ENCODE peak calls at places on chromosomes 2 and 18, in eight cellular contexts. One of them, this sample, is unnamed.

GRCh38 chr2:108612514-108613183 is 78.4 kb downstream of the LIMS1 start:
- DNase-seq in cardiac muscle cell: no peak
- DNase-seq in adrenal gland: no peak
- DNase-seq in spleen: peak
- DNase-seq in AG04449: no peak
- DNase-seq in A549: no peak
- DNase-seq in lower leg skin: no peak
- DNase-seq in fibroblast of lung: no peak
- DNase-seq in this sample: no peak

GRCh38 chr2:15748736-15749323 is 157.2 kb downstream of the DDX1 start:
- DNase-seq in AG04449: no peak
- DNase-seq in spleen: no peak
- DNase-seq in fibroblast of lung: no peak
- DNase-seq in cardiac muscle cell: peak
- DNase-seq in lower leg skin: peak
- DNase-seq in A549: peak
- DNase-seq in adrenal gland: peak
- DNase-seq in this sample: no peak

GRCh38 chr2:184730288-184730687 is 132.0 kb downstream of the ZNF804A start:
- DNase-seq in spleen: no peak
- DNase-seq in lower leg skin: no peak
- DNase-seq in cardiac muscle cell: no peak
- DNase-seq in fibroblast of lung: no peak
- DNase-seq in adrenal gland: no peak
- DNase-seq in A549: no peak
- DNase-seq in AG04449: no peak
- DNase-seq in this sample: no peak

GRCh38 chr18:44895176-44895798 is 214.6 kb downstream of the SETBP1 start:
- DNase-seq in lower leg skin: no peak
- DNase-seq in AG04449: no peak
- DNase-seq in adrenal gland: no peak
- DNase-seq in cardiac muscle cell: no peak
- DNase-seq in A549: peak
- DNase-seq in spleen: no peak
- DNase-seq in fibroblast of lung: peak
- DNase-seq in this sample: no peak

GRCh38 chr2:111918383-111918806 is 20.0 kb downstream of the MERTK start:
- DNase-seq in fibroblast of lung: peak
- DNase-seq in cardiac muscle cell: no peak
- DNase-seq in spleen: no peak
- DNase-seq in A549: no peak
- DNase-seq in lower leg skin: no peak
- DNase-seq in adrenal gland: peak
- DNase-seq in AG04449: peak
- DNase-seq in this sample: no peak

GRCh38 chr2:165636959-165637358 is 157.1 kb downstream of the GALNT3 start:
- DNase-seq in spleen: no peak
- DNase-seq in cardiac muscle cell: no peak
- DNase-seq in AG04449: no peak
- DNase-seq in adrenal gland: no peak
- DNase-seq in lower leg skin: no peak
- DNase-seq in A549: no peak
- DNase-seq in fibroblast of lung: no peak
- DNase-seq in this sample: no peak

GRCh38 chr2:50575232-50575631 is 456.7 kb downstream of the NRXN1 start:
- DNase-seq in adrenal gland: no peak
- DNase-seq in spleen: no peak
- DNase-seq in lower leg skin: no peak
- DNase-seq in AG04449: no peak
- DNase-seq in cardiac muscle cell: no peak
- DNase-seq in A549: no peak
- DNase-seq in fibroblast of lung: no peak
- DNase-seq in this sample: no peak

GRCh38 chr2:71299507-71299906 is 32.1 kb upstream of the ZNF638 start:
- DNase-seq in A549: peak
- DNase-seq in fibroblast of lung: peak
- DNase-seq in spleen: no peak
- DNase-seq in AG04449: no peak
- DNase-seq in lower leg skin: no peak
- DNase-seq in adrenal gland: no peak
- DNase-seq in cardiac muscle cell: peak
- DNase-seq in this sample: no peak

GRCh38 chr2:11764359-11764758 is 17.9 kb downstream of the LPIN1 start:
- DNase-seq in lower leg skin: no peak
- DNase-seq in fibroblast of lung: no peak
- DNase-seq in spleen: no peak
- DNase-seq in cardiac muscle cell: peak
- DNase-seq in adrenal gland: peak
- DNase-seq in A549: no peak
- DNase-seq in AG04449: no peak
- DNase-seq in this sample: no peak

GRCh38 chr2:200338692-200339091 is 32.2 kb downstream of the SPATS2L start:
- DNase-seq in cardiac muscle cell: no peak
- DNase-seq in A549: no peak
- DNase-seq in fibroblast of lung: no peak
- DNase-seq in AG04449: no peak
- DNase-seq in lower leg skin: no peak
- DNase-seq in spleen: no peak
- DNase-seq in adrenal gland: peak
- DNase-seq in this sample: no peak

GRCh38 chr18:27583466-27583865 is 398.4 kb upstream of the CHST9 start:
- DNase-seq in cardiac muscle cell: no peak
- DNase-seq in lower leg skin: no peak
- DNase-seq in A549: no peak
- DNase-seq in spleen: no peak
- DNase-seq in adrenal gland: no peak
- DNase-seq in fibroblast of lung: no peak
- DNase-seq in AG04449: no peak
- DNase-seq in this sample: no peak

GRCh38 chr2:201122276-201122675 is 6.3 kb downstream of the CFLAR start:
- DNase-seq in spleen: no peak
- DNase-seq in lower leg skin: no peak
- DNase-seq in adrenal gland: no peak
- DNase-seq in AG04449: no peak
- DNase-seq in A549: no peak
- DNase-seq in fibroblast of lung: no peak
- DNase-seq in cardiac muscle cell: no peak
- DNase-seq in this sample: no peak

GRCh38 chr2:190822038-190822437 is 58.6 kb upstream of the GLS start:
- DNase-seq in AG04449: no peak
- DNase-seq in fibroblast of lung: no peak
- DNase-seq in adrenal gland: no peak
- DNase-seq in spleen: no peak
- DNase-seq in A549: no peak
- DNase-seq in lower leg skin: no peak
- DNase-seq in cardiac muscle cell: no peak
- DNase-seq in this sample: no peak

GRCh38 chr2:15939854-15940660 is at the start of gene MYCN:
- DNase-seq in fibroblast of lung: peak
- DNase-seq in spleen: no peak
- DNase-seq in AG04449: no peak
- DNase-seq in cardiac muscle cell: peak
- DNase-seq in A549: peak
- DNase-seq in lower leg skin: peak
- DNase-seq in adrenal gland: peak
- DNase-seq in this sample: no peak

GRCh38 chr2:239626971-239627598 is 226.3 kb upstream of the HDAC4 start:
- DNase-seq in fibroblast of lung: no peak
- DNase-seq in spleen: no peak
- DNase-seq in adrenal gland: no peak
- DNase-seq in cardiac muscle cell: no peak
- DNase-seq in AG04449: no peak
- DNase-seq in A549: no peak
- DNase-seq in lower leg skin: no peak
- DNase-seq in this sample: no peak

GRCh38 chr2:17680119-17680518 is 73.5 kb downstream of the SMC6 start:
- DNase-seq in spleen: no peak
- DNase-seq in A549: no peak
- DNase-seq in adrenal gland: no peak
- DNase-seq in AG04449: no peak
- DNase-seq in lower leg skin: no peak
- DNase-seq in fibroblast of lung: no peak
- DNase-seq in cardiac muscle cell: no peak
- DNase-seq in this sample: no peak

GRCh38 chr2:230751062-230751461 is 38.4 kb downstream of the CAB39 start:
- DNase-seq in spleen: no peak
- DNase-seq in AG04449: no peak
- DNase-seq in lower leg skin: no peak
- DNase-seq in adrenal gland: no peak
- DNase-seq in A549: no peak
- DNase-seq in fibroblast of lung: peak
- DNase-seq in cardiac muscle cell: no peak
- DNase-seq in this sample: no peak

GRCh38 chr2:225165052-225165451 is 122.8 kb upstream of the DOCK10 start:
- DNase-seq in lower leg skin: no peak
- DNase-seq in fibroblast of lung: peak
- DNase-seq in adrenal gland: no peak
- DNase-seq in AG04449: peak
- DNase-seq in A549: no peak
- DNase-seq in cardiac muscle cell: no peak
- DNase-seq in spleen: no peak
- DNase-seq in this sample: no peak

GRCh38 chr2:178479758-178480226 is 465 bp upstream of the PLEKHA3 start:
- DNase-seq in cardiac muscle cell: no peak
- DNase-seq in adrenal gland: no peak
- DNase-seq in AG04449: no peak
- DNase-seq in fibroblast of lung: no peak
- DNase-seq in lower leg skin: no peak
- DNase-seq in A549: no peak
- DNase-seq in spleen: no peak
- DNase-seq in this sample: no peak

GRCh38 chr2:231429916-231430315 is 34.4 kb downstream of the NCL start:
- DNase-seq in spleen: no peak
- DNase-seq in adrenal gland: no peak
- DNase-seq in cardiac muscle cell: no peak
- DNase-seq in AG04449: no peak
- DNase-seq in fibroblast of lung: no peak
- DNase-seq in A549: no peak
- DNase-seq in lower leg skin: no peak
- DNase-seq in this sample: no peak

GRCh38 chr2:163800889-163801498 is 65.2 kb upstream of the FIGN start:
- DNase-seq in lower leg skin: no peak
- DNase-seq in spleen: no peak
- DNase-seq in cardiac muscle cell: peak
- DNase-seq in fibroblast of lung: peak
- DNase-seq in AG04449: peak
- DNase-seq in A549: no peak
- DNase-seq in adrenal gland: peak
- DNase-seq in this sample: peak

GRCh38 chr2:113823729-113824595 is 65.9 kb upstream of the ACTR3 start:
- DNase-seq in fibroblast of lung: no peak
- DNase-seq in spleen: no peak
- DNase-seq in cardiac muscle cell: no peak
- DNase-seq in AG04449: no peak
- DNase-seq in adrenal gland: no peak
- DNase-seq in A549: no peak
- DNase-seq in lower leg skin: no peak
- DNase-seq in this sample: no peak

GRCh38 chr2:113822087-113822805 is 65.8 kb upstream of the SLC35F5 start:
- DNase-seq in lower leg skin: no peak
- DNase-seq in A549: no peak
- DNase-seq in fibroblast of lung: no peak
- DNase-seq in cardiac muscle cell: no peak
- DNase-seq in adrenal gland: no peak
- DNase-seq in AG04449: no peak
- DNase-seq in spleen: no peak
- DNase-seq in this sample: no peak

GRCh38 chr2:113818382-113818951 is 62.0 kb upstream of the SLC35F5 start:
- DNase-seq in lower leg skin: no peak
- DNase-seq in cardiac muscle cell: peak
- DNase-seq in fibroblast of lung: peak
- DNase-seq in spleen: no peak
- DNase-seq in AG04449: peak
- DNase-seq in A549: peak
- DNase-seq in adrenal gland: peak
- DNase-seq in this sample: peak
- H3K4me3 ChIP-seq in lower leg skin: no peak
- H3K4me3 ChIP-seq in cardiac muscle cell: no peak
- H3K4me3 ChIP-seq in fibroblast of lung: no peak
- H3K4me3 ChIP-seq in spleen: no peak
- H3K4me3 ChIP-seq in AG04449: peak
- H3K4me3 ChIP-seq in A549: peak
- H3K4me3 ChIP-seq in adrenal gland: no peak
- H3K4me3 ChIP-seq in this sample: peak

GRCh38 chr2:135299165-135299564 is 231.9 kb downstream of the ZRANB3 start:
- DNase-seq in spleen: no peak
- DNase-seq in AG04449: no peak
- DNase-seq in lower leg skin: no peak
- DNase-seq in A549: no peak
- DNase-seq in adrenal gland: no peak
- DNase-seq in fibroblast of lung: no peak
- DNase-seq in cardiac muscle cell: no peak
- DNase-seq in this sample: no peak
- H3K4me3 ChIP-seq in spleen: no peak
- H3K4me3 ChIP-seq in AG04449: no peak
- H3K4me3 ChIP-seq in lower leg skin: no peak
- H3K4me3 ChIP-seq in A549: no peak
- H3K4me3 ChIP-seq in adrenal gland: no peak
- H3K4me3 ChIP-seq in fibroblast of lung: no peak
- H3K4me3 ChIP-seq in cardiac muscle cell: no peak
- H3K4me3 ChIP-seq in this sample: no peak

DNA sequence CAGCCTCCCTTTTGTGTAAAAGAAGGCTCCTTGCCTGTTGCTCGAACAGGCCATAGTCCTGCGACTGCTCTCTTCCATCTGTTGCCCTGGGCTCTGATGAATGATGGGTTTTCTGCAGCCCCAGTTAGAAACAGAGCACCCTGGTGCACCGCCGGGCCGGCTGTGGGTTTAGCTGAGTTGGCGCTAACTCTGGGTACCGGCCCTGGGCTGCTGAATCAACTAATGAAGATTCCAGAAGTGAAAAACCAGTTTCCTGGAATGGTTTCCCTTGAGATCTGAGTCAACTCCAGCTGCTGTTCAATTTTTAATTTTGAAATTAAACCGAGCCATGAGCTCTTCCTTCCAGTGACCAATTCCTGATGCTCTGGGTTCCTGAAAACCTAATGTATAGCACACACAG is 5.7 kb downstream of the COL6A3 start:
- DNase-seq in fibroblast of lung: peak
- DNase-seq in A549: no peak
- DNase-seq in spleen: no peak
- DNase-seq in AG04449: no peak
- DNase-seq in lower leg skin: no peak
- DNase-seq in cardiac muscle cell: no peak
- DNase-seq in adrenal gland: no peak
- DNase-seq in this sample: no peak
- H3K4me3 ChIP-seq in fibroblast of lung: peak
- H3K4me3 ChIP-seq in A549: no peak
- H3K4me3 ChIP-seq in spleen: no peak
- H3K4me3 ChIP-seq in AG04449: peak
- H3K4me3 ChIP-seq in lower leg skin: no peak
- H3K4me3 ChIP-seq in cardiac muscle cell: no peak
- H3K4me3 ChIP-seq in adrenal gland: no peak
- H3K4me3 ChIP-seq in this sample: no peak

DNA sequence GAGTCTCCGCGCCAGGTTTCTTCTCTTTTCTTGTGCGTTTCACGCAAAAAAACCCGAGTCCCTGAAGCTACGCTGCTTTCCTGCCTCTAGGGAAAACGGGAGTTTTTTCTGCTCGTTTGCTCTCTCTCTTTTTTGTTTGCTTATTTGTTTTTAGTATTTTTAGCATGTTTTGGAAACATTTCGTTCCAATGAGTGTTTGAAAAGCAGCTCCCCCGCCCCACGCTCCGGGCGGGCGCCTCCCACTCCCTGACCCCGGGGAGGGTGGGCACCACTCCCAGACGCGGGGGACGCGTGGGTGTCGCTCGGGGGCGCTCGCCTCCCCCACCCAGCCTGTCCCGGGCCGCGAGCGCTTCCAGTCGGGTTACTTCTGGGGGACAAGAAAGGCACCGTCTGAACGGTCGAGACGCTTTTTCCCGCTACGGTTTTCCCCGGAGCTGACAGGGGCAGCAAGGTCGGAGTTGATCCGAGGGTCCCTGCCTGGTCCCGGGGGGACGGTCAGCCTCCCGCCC is 446 bp upstream of the EFHD1 start:
- DNase-seq in lower leg skin: peak
- DNase-seq in cardiac muscle cell: no peak
- DNase-seq in A549: peak
- DNase-seq in spleen: peak
- DNase-seq in AG04449: no peak
- DNase-seq in adrenal gland: no peak
- DNase-seq in fibroblast of lung: peak
- DNase-seq in this sample: no peak
- H3K4me3 ChIP-seq in lower leg skin: peak
- H3K4me3 ChIP-seq in cardiac muscle cell: peak
- H3K4me3 ChIP-seq in A549: peak
- H3K4me3 ChIP-seq in spleen: peak
- H3K4me3 ChIP-seq in AG04449: peak
- H3K4me3 ChIP-seq in adrenal gland: no peak
- H3K4me3 ChIP-seq in fibroblast of lung: peak
- H3K4me3 ChIP-seq in this sample: peak

This sample was measured in retinal pigment epithelial cell.